ENCODE peak calls at places on chromosomes 5 and 9, in five cellular contexts. S is effector memory CD4-positive, alpha-beta T cell; I is pancreas; G is upper lobe of right lung; M is A549. K is an unnamed sample.

GRCh38 chr9:35760651-35761050 is 6.6 kb upstream of the MSMP start:
- DNase-seq in G (no peak), I (no peak), S (no peak), M (peak; percentile 32), K (no peak)

GRCh38 chr9:137880160-137880975 is 2.8 kb downstream of the CACNA1B start:
- DNase-seq in G (no peak), I (no peak), M (no peak), S (no peak), K (no peak)

GRCh38 chr5:82334856-82335255 is 56.7 kb upstream of the RPS23 start:
- DNase-seq in G (no peak), M (no peak), S (no peak), I (no peak), K (no peak)

GRCh38 chr9:111744363-111744762 is 50.4 kb downstream of the SHOC1 start:
- DNase-seq in I (no peak), S (no peak), G (no peak), M (no peak), K (no peak)

GRCh38 chr9:138044485-138045383 is 167.2 kb downstream of the CACNA1B start:
- DNase-seq in I (no peak), S (no peak), G (peak; percentile 35), M (no peak), K (no peak)

GRCh38 chr9:37422289-37423104 is at the start of gene GRHPR:
- DNase-seq in G (peak; percentile 97), S (peak; percentile 74), M (peak; percentile 82), I (peak; percentile 90), K (peak; percentile 84)

GRCh38 chr9:34556951-34557350 is 32.6 kb downstream of the CNTFR start:
- DNase-seq in G (no peak), M (no peak), S (no peak), I (no peak), K (no peak)

GRCh38 chr5:42929871-42930270 is 110.2 kb downstream of the ANXA2R start:
- DNase-seq in S (no peak), M (no peak), G (no peak), I (no peak), K (no peak)

GRCh38 chr5:173010021-173010420 is 26.4 kb downstream of the ATP6V0E1 start:
- DNase-seq in S (no peak), G (no peak), I (no peak), M (no peak), K (no peak)

GRCh38 chr9:130870491-130871381 is 25.9 kb downstream of the QRFP start:
- DNase-seq in S (no peak), I (no peak), M (no peak), G (peak; percentile 20), K (no peak)

GRCh38 chr9:136726631-136727191 is 14.3 kb downstream of the DIPK1B start:
- DNase-seq in G (no peak), M (peak; percentile 58), I (no peak), S (no peak), K (peak; percentile 46)

GRCh38 chr9:21668504-21668903 is 133.9 kb upstream of the MTAP start:
- DNase-seq in G (no peak), M (no peak), I (no peak), S (no peak), K (no peak)

GRCh38 chr9:36772449-36773370 is 200.0 kb downstream of the MELK start:
- DNase-seq in I (no peak), S (no peak), G (no peak), M (no peak), K (no peak)

GRCh38 chr9:107286057-107286456 is 3.0 kb downstream of the RAD23B start:
- DNase-seq in I (no peak), G (no peak), M (peak; percentile 34), S (no peak), K (no peak)

GRCh38 chr9:100083448-100084144 is 15.2 kb downstream of the ERP44 start:
- DNase-seq in G (no peak), M (no peak), I (no peak), S (no peak), K (no peak)

GRCh38 chr5:173039964-173040363 is 16.2 kb upstream of the CREBRF start:
- DNase-seq in I (no peak), M (no peak), S (no peak), G (no peak), K (no peak)

GRCh38 chr9:70832487-70832886 is 288.9 kb downstream of the TRPM3 start:
- DNase-seq in S (no peak), G (no peak), M (no peak), I (no peak), K (no peak)

GRCh38 chr9:16458696-16459420 is 411.6 kb downstream of the BNC2 start:
- DNase-seq in G (no peak), S (no peak), M (no peak), I (no peak), K (no peak)

GRCh38 chr5:96143450-96143849 is 181.8 kb upstream of the ELL2 start:
- DNase-seq in I (no peak), M (no peak), S (no peak), G (no peak), K (no peak)

GRCh38 chr5:601771-602465 is 10.2 kb upstream of the CEP72 start:
- DNase-seq in I (peak; percentile 3), G (peak; percentile 52), M (no peak), S (no peak), K (no peak)

GRCh38 chr5:158054388-158055092 is 195.6 kb upstream of the CLINT1 start:
- DNase-seq in I (no peak), G (no peak), M (no peak), S (no peak), K (no peak)

GRCh38 chr9:647522-647921 is 194.0 kb upstream of the DMRT1 start:
- DNase-seq in G (no peak), S (no peak), M (no peak), I (no peak), K (no peak)

GRCh38 chr5:96747718-96748117 is 60.0 kb downstream of the ERAP1 start:
- DNase-seq in M (no peak), I (no peak), S (no peak), G (no peak), K (no peak)

GRCh38 chr9:27368317-27368985 is 71.5 kb upstream of the EQTN start:
- DNase-seq in I (no peak), S (no peak), G (no peak), M (no peak), K (no peak)

GRCh38 chr9:98391884-98392283 is 136.4 kb upstream of the TBC1D2 start:
- DNase-seq in I (no peak), M (no peak), S (no peak), G (no peak), K (peak; percentile 1)

GRCh38 chr5:100464418-100464817 is 70.8 kb upstream of the FAM174A start:
- DNase-seq in M (peak; percentile 2), G (no peak), S (no peak), I (no peak), K (no peak)

GRCh38 chr5:143135832-143136551 is 267.5 kb downstream of the NR3C1 start:
- DNase-seq in S (no peak), G (no peak), M (no peak), I (no peak), K (no peak)

GRCh38 chr9:109171926-109172325 is 4.9 kb upstream of the FRRS1L start:
- DNase-seq in G (no peak), I (no peak), S (no peak), M (no peak), K (no peak)

GRCh38 chr9:2144619-2145018 is 129.5 kb downstream of the SMARCA2 start:
- DNase-seq in M (no peak), G (no peak), S (no peak), I (no peak), K (no peak)

GRCh38 chr9:120478208-120478607 is 101.8 kb downstream of the CDK5RAP2 start:
- DNase-seq in M (peak; percentile 16), S (no peak), I (no peak), G (no peak), K (no peak)

GRCh38 chr5:57676228-57677098 is 193.9 kb upstream of the ACTBL2 start:
- DNase-seq in G (no peak), I (no peak), S (no peak), M (no peak), K (no peak)

GRCh38 chr9:72524820-72525539 is 3.6 kb downstream of the TMC1 start:
- DNase-seq in I (peak; percentile 63), S (peak; percentile 23), G (no peak), M (peak; percentile 94), K (no peak)
- H3K4me1 ChIP-seq in I (no peaks in the 10 kb centered on the region), S (peaks cover 20% of the 10 kb centered on the region), G (peaks cover 21% of the 10 kb centered on the region), M (peaks cover 48% of the 10 kb centered on the region), K (peaks cover 27% of the 10 kb centered on the region)

GRCh38 chr5:136056336-136056735 is 27.5 kb downstream of the TGFBI start:
- DNase-seq in G (no peak), M (no peak), S (no peak), I (no peak), K (no peak)
- H3K27ac ChIP-seq in G (no peak overlapping the region), M (peak overlapping the region; percentile 93), S (no peak overlapping the region), I (no peak overlapping the region), K (no peak overlapping the region)

DNA sequence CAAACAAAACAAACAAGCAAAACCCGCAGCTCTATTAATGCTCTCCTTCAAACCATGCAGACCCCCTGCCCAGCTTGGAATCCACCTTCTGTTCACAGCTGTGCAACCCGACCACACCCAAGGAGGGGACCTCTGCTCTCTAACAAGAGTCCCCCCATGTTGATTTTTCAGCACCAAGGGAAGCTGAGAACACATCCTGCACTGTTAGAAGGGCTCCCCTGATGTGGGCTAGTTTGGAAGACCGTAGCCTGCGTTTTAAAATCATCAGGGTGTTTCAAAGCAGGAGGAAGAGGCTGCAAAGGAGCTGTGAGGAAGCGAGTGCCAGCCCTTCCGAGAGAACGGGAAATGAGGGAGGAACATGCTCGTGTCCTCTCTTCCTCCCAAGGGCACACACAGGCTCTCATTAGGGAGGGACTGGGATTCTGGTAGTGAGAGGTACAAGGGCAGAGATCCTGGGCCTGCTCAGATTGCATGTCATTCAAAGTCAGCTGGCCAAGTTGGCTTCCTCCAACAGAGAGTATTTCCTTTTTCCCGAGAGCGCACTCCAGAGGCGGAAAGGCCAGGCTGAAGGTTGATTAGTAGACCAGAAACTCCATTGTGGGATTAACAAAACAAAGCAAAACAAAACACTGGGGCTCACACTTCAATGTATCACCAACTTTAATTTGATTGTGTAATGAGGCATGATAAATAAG is 185.9 kb downstream of the SEMA6A start:
- DNase-seq in M (no peak), I (no peak), S (no peak), G (no peak), K (no peak)
- H3K4me1 ChIP-seq in M (no peaks in the 10 kb centered on the region), I (no peaks in the 10 kb centered on the region), S (no peaks in the 10 kb centered on the region), G (no peaks in the 10 kb centered on the region), K (no peaks in the 10 kb centered on the region)

DNA sequence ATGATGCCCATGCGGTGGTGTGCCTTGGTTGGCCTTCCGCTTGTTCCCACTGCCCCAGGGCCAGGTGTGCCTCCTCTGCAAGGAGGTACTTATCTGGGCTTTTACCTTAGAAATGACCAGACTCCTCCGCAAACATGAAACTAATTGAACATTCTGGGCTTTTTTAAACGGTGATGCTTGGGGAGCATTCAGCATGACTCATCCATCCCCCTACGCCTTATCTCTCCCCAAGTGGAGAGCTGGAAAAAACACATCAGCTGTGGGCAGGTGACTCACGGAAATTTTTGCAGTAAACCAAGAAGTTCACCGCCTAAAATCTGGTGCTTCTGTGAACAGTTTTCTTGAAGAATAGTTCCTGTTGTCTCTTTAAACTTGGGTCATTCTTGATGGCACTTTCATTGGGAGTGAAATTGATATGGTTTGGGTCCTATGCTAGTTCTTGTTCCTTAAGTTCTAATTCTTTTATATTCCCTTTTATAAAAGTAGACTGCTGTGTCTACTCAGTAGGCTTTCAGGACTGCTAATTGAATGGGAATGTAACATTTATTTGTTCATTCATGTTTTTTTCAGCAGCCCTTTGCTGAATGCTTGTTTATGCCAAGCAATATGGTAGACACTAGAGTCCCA is 39.6 kb downstream of the SFXN1 start:
- DNase-seq in I (no peak), S (peak; percentile 14), G (no peak), M (no peak), K (no peak)
- H3K27ac ChIP-seq in I (no peak overlapping the region), S (peak overlapping the region; percentile 65), G (no peak overlapping the region), M (no peak overlapping the region), K (peak overlapping the region; percentile 55)